ENCODE peak calls at places on chromosomes 4 and X, in four cellular contexts. V, D, H and F are unnamed samples.

GRCh38 chr4:25524616-25525146 is 131.0 kb upstream of the SLC34A2 start:
- DNase-seq in V (no peak), D (no peak), H (no peak), F (no peak)

GRCh38 chr4:173538903-173539445 is 8.9 kb upstream of the HAND2 start:
- DNase-seq in V (no peak), D (no peak), H (no peak), F (no peak)

GRCh38 chr4:68267433-68267944 is 22.0 kb upstream of the TMPRSS11B start:
- DNase-seq in V (no peak), D (no peak), H (no peak), F (no peak)

GRCh38 chrX:7164174-7164573 is 16.2 kb upstream of the PUDP start:
- DNase-seq in V (no peak), D (no peak), H (no peak), F (no peak)

GRCh38 chr4:56655627-56656345 is 25.3 kb downstream of the HOPX start:
- DNase-seq in V (peak), D (peak), H (no peak), F (peak)

GRCh38 chrX:34873500-34874225 is 68.9 kb upstream of the FAM47B start:
- DNase-seq in V (no peak), D (no peak), H (no peak), F (no peak)

GRCh38 chr4:85707591-85707990 is 232.6 kb downstream of the ARHGAP24 start:
- DNase-seq in V (no peak), D (no peak), H (no peak), F (no peak)

GRCh38 chrX:39859991-39860861 is 237.5 kb downstream of the BCOR start:
- DNase-seq in V (peak), D (no peak), H (no peak), F (no peak)

GRCh38 chr4:89438102-89438831 is 130.7 kb upstream of the GPRIN3 start:
- DNase-seq in V (peak), D (peak), H (peak), F (peak)

GRCh38 chr4:10040049-10040892 is 19.0 kb upstream of the SLC2A9 start:
- DNase-seq in V (no peak), D (no peak), H (no peak), F (no peak)

GRCh38 chrX:150363561-150364346 is 637 bp downstream of the MAMLD1 start:
- DNase-seq in V (peak), D (no peak), H (no peak), F (no peak)